ENCODE peak calls at places on chromosomes 2 and 18, in four cellular contexts. I is HCT116, V is H1, M is GM12878. P is an unnamed sample.
A peak's percentile ranks its signal among the peaks of the same experiment; 100 is the strongest.

GRCh38 chr2:100962366-100963025 is 39.6 kb upstream of the RPL31 start:
- DNase-seq in I (no peak), M (no peak), V (no peak), P (no peak)

GRCh38 chr18:9890957-9891356 is 5.2 kb downstream of the TXNDC2 start:
- DNase-seq in V (no peak), I (no peak), M (no peak), P (no peak)

GRCh38 chr18:45275367-45276113 is 339.7 kb upstream of the SLC14A2 start:
- DNase-seq in I (peak; percentile 28), M (no peak), V (no peak), P (peak; percentile 5)

GRCh38 chr18:3261393-3262233 is at the start of gene MYL12B:
- DNase-seq in M (no peak), I (peak; percentile 62), V (peak; percentile 21), P (peak; percentile 92)

GRCh38 chr2:41949091-41949490 is 98.7 kb upstream of the PKDCC start:
- DNase-seq in I (no peak), M (no peak), V (no peak), P (no peak)

GRCh38 chr2:120899373-120899772 is 163.7 kb downstream of the GLI2 start:
- DNase-seq in V (no peak), M (no peak), I (no peak), P (no peak)

GRCh38 chr2:98472132-98472650 is 27.5 kb downstream of the INPP4A start:
- DNase-seq in I (no peak), V (no peak), M (no peak), P (peak; percentile 22)

GRCh38 chr2:203751886-203752285 is 45.4 kb downstream of the CD28 start:
- DNase-seq in V (no peak), I (no peak), M (no peak), P (no peak)

GRCh38 chr2:218046234-218046633 is 22.8 kb upstream of the RUFY4 start:
- DNase-seq in V (no peak), I (no peak), M (peak; percentile 70), P (no peak)

GRCh38 chr2:191538334-191538910 is 139.5 kb upstream of the NABP1 start:
- DNase-seq in M (no peak), I (no peak), V (no peak), P (no peak)

GRCh38 chr18:79552696-79553095 is 126.9 kb upstream of the CTDP1 start:
- DNase-seq in I (no peak), V (no peak), M (no peak), P (no peak)

GRCh38 chr2:118710481-118710880 is 137.0 kb downstream of the EN1 start:
- DNase-seq in M (no peak), V (no peak), I (no peak), P (peak; percentile 25)

GRCh38 chr2:25089605-25090424 is 47.9 kb downstream of the EFR3B start:
- DNase-seq in I (no peak), V (no peak), M (no peak), P (no peak)

GRCh38 chr2:10277293-10278028 is 25.2 kb upstream of the HPCAL1 start:
- DNase-seq in V (no peak), M (no peak), I (no peak), P (no peak)

GRCh38 chr2:39608690-39609457 is 56.8 kb upstream of the TMEM178A start:
- DNase-seq in V (no peak), I (no peak), M (no peak), P (no peak)

GRCh38 chr2:111659361-111660281 is 224.4 kb downstream of the ANAPC1 start:
- DNase-seq in I (peak; percentile 48), V (peak; percentile 34), M (no peak), P (no peak)

GRCh38 chr18:65983750-65984149 is 232.9 kb downstream of the CDH7 start:
- DNase-seq in I (no peak), V (no peak), M (no peak), P (no peak)

GRCh38 chr2:25672500-25673169 is 742 bp downstream of the DTNB start:
- DNase-seq in M (no peak), I (no peak), V (no peak), P (no peak)

GRCh38 chr18:6054443-6054842 is 159.1 kb upstream of the TMEM200C start:
- DNase-seq in M (no peak), V (no peak), I (no peak), P (no peak)

GRCh38 chr2:169734172-169734847 is 678 bp downstream of the KLHL23 start:
- DNase-seq in M (no peak), I (no peak), V (no peak), P (peak; percentile 70)

GRCh38 chr2:229335349-229335748 is 64.3 kb upstream of the PID1 start:
- DNase-seq in M (no peak), V (no peak), I (no peak), P (no peak)

GRCh38 chr18:25351280-25351772 is 640 bp downstream of the ZNF521 start:
- DNase-seq in M (no peak), I (no peak), V (no peak), P (no peak)

GRCh38 chr18:67359868-67360838 is 156.4 kb downstream of the DSEL start:
- DNase-seq in V (no peak), I (no peak), M (no peak), P (peak; percentile 24)

GRCh38 chr2:67213270-67213670 is 183.9 kb upstream of the ETAA1 start:
- DNase-seq in I (no peak), M (no peak), V (no peak), P (no peak)

GRCh38 chr2:207341816-207342215 is 176.1 kb upstream of the KLF7 start:
- DNase-seq in V (no peak), M (no peak), I (no peak), P (no peak)

GRCh38 chr18:65409266-65409665 is 341.5 kb upstream of the CDH7 start:
- DNase-seq in V (no peak), I (no peak), M (no peak), P (no peak)

GRCh38 chr2:169260846-169261245 is 101.5 kb downstream of the LRP2 start:
- DNase-seq in V (no peak), I (no peak), M (no peak), P (no peak)

GRCh38 chr2:36329746-36330145 is 25.8 kb upstream of the CRIM1 start:
- DNase-seq in I (no peak), M (no peak), V (no peak), P (no peak)

GRCh38 chr2:31440764-31441163 is 26.2 kb upstream of the XDH start:
- DNase-seq in V (no peak), I (no peak), M (no peak), P (no peak)

GRCh38 chr2:9002637-9003365 is 683 bp downstream of the MBOAT2 start:
- DNase-seq in I (no peak), V (no peak), M (no peak), P (no peak)

GRCh38 chr2:237132799-237133198 is 47.1 kb downstream of the COPS8 start:
- DNase-seq in I (peak; percentile 37), V (peak; percentile 29), M (no peak), P (peak; percentile 16)

GRCh38 chr2:176158306-176158643 is 1.2 kb downstream of the HOXD3 start:
- DNase-seq in V (no peak), M (no peak), I (no peak), P (no peak)

GRCh38 chr2:188369365-188369764 is 77.7 kb downstream of the GULP1 start:
- DNase-seq in I (peak; percentile 35), M (no peak), V (no peak), P (peak; percentile 18)

GRCh38 chr2:107584577-107584976 is 242.1 kb upstream of the RGPD4 start:
- DNase-seq in I (no peak), M (no peak), V (no peak), P (no peak)

GRCh38 chr2:206873426-206873825 is 65.9 kb upstream of the CPO start:
- DNase-seq in M (no peak), I (no peak), V (no peak), P (no peak)

GRCh38 chr2:19649785-19650380 is 251.9 kb downstream of the TTC32 start:
- DNase-seq in I (no peak), M (no peak), V (no peak), P (no peak)

GRCh38 chr2:43019536-43020183 is 206.7 kb downstream of the ZFP36L2 start:
- DNase-seq in M (no peak), I (no peak), V (no peak), P (no peak)

GRCh38 chr18:41075212-41075611 is 879.8 kb upstream of the PIK3C3 start:
- DNase-seq in V (no peak), I (no peak), M (no peak), P (no peak)

GRCh38 chr18:24553886-24554285 is 93.4 kb downstream of the HRH4 start:
- DNase-seq in I (no peak), V (no peak), M (no peak), P (no peak)

GRCh38 chr2:235244497-235245215 is 249.2 kb upstream of the AGAP1 start:
- DNase-seq in M (no peak), V (no peak), I (no peak), P (no peak)

GRCh38 chr2:220847587-220847986 is 724.5 kb downstream of the EPHA4 start:
- DNase-seq in I (no peak), M (no peak), V (no peak), P (no peak)
- TF ChIP-seq EGR1 in I (no peak), M (no peak), V (no peak), P (no peak)

DNA sequence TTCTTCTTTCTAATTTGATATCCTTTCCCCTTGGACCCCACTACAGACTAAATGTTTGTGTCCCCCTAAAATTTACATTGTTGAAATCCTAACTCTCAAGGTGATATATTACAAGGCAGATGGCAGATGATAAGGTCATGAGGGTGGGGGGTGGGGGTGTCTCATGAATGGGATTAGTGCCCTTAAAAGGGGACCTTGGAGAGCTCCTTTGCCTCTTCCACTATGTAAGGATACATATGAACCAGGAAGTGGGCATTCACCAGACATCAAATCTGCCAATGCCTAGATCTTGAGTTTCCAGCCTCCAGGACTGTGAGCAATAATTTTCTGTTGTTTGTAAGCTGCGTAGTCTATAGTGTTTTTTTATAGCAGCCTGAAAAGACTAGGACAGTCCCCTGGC is 89.1 kb downstream of the PLA2R1 start:
- DNase-seq in I (no peak), M (no peak), V (no peak), P (no peak)
- TF ChIP-seq EGR1 in I (no peak), M (no peak), V (no peak), P (no peak)

DNA sequence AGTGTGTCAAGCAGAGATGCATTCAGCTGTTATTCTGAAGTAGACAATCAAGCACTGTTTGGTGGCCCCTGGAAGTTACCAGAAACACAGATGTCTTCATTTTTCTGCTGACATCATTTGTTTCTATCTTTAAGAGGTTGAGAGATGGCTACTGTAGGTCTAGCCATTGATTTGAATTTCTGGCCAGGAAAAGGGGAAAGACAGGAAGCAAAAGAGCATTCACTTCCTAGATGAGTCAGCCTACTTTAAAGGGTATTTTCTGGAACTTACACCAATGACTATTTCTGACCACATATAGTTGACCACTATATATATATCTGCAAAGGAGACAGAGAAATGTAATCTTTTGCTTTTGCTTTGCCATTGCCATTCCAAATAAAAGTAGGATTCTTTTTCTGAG is 900.1 kb upstream of the SOX11 start:
- DNase-seq in V (no peak), M (no peak), I (no peak), P (no peak)
- TF ChIP-seq EGR1 in V (no peak), M (no peak), I (no peak), P (no peak)

GRCh38 chr18:43081396-43081795 is 34.1 kb downstream of the RIT2 start:
- DNase-seq in M (no peak), V (no peak), I (no peak), P (no peak)
- TF ChIP-seq EGR1 in M (no peak), V (no peak), I (no peak), P (no peak)

GRCh38 chr18:43271593-43272432 is 5.5 kb downstream of the SYT4 start:
- DNase-seq in I (peak; percentile 19), M (no peak), V (no peak), P (peak; percentile 4)
- TF ChIP-seq EGR1 in I (no peak), M (no peak), V (no peak), P (no peak)